ENCODE peak calls at places on chromosome X, in seven cellular contexts. One of them, this sample, is unnamed.

GRCh38 chrX:100883654-100884053 is 9.5 kb upstream of the NOX1 start:
- DNase-seq in activated T-cell treated with anti-CD3 and anti-CD28 coated beads for 1 hour: no peak
- DNase-seq in GM12864: peak; percentile 8
- DNase-seq in SK-N-SH: no peak
- DNase-seq in activated naive CD8-positive, alpha-beta T cell treated with anti-CD3 and anti-CD28 coated beads, Interleukin-2, amount 50 U/mL, for 24 hours: no peak
- DNase-seq in AG08396: no peak
- DNase-seq in mucosa of gallbladder: no peak
- DNase-seq in this sample: no peak

GRCh38 chrX:24498975-24499374 is 33.9 kb downstream of the PDK3 start:
- DNase-seq in AG08396: no peak
- DNase-seq in activated T-cell treated with anti-CD3 and anti-CD28 coated beads for 1 hour: no peak
- DNase-seq in SK-N-SH: peak; percentile 30
- DNase-seq in activated naive CD8-positive, alpha-beta T cell treated with anti-CD3 and anti-CD28 coated beads, Interleukin-2, amount 50 U/mL, for 24 hours: no peak
- DNase-seq in GM12864: no peak
- DNase-seq in mucosa of gallbladder: no peak
- DNase-seq in this sample: no peak

GRCh38 chrX:47232803-47233332 is at the start of gene USP11:
- DNase-seq in GM12864: peak; percentile 29
- DNase-seq in activated T-cell treated with anti-CD3 and anti-CD28 coated beads for 1 hour: peak; percentile 36
- DNase-seq in activated naive CD8-positive, alpha-beta T cell treated with anti-CD3 and anti-CD28 coated beads, Interleukin-2, amount 50 U/mL, for 24 hours: peak; percentile 52
- DNase-seq in AG08396: peak; percentile 45
- DNase-seq in mucosa of gallbladder: peak; percentile 43
- DNase-seq in SK-N-SH: peak; percentile 78
- DNase-seq in this sample: peak; percentile 58

GRCh38 chrX:111375747-111376146 is 36.2 kb downstream of the DCX start:
- DNase-seq in GM12864: no peak
- DNase-seq in AG08396: no peak
- DNase-seq in activated naive CD8-positive, alpha-beta T cell treated with anti-CD3 and anti-CD28 coated beads, Interleukin-2, amount 50 U/mL, for 24 hours: no peak
- DNase-seq in SK-N-SH: no peak
- DNase-seq in activated T-cell treated with anti-CD3 and anti-CD28 coated beads for 1 hour: no peak
- DNase-seq in mucosa of gallbladder: no peak
- DNase-seq in this sample: no peak

GRCh38 chrX:136251042-136251991 is at the start of gene MAP7D3:
- DNase-seq in GM12864: no peak
- DNase-seq in activated naive CD8-positive, alpha-beta T cell treated with anti-CD3 and anti-CD28 coated beads, Interleukin-2, amount 50 U/mL, for 24 hours: peak; percentile 61
- DNase-seq in SK-N-SH: peak; percentile 91
- DNase-seq in AG08396: peak; percentile 86
- DNase-seq in mucosa of gallbladder: peak; percentile 34
- DNase-seq in activated T-cell treated with anti-CD3 and anti-CD28 coated beads for 1 hour: peak; percentile 45
- DNase-seq in this sample: peak; percentile 61

GRCh38 chrX:154980330-154981115 is 42.0 kb downstream of the F8 start:
- DNase-seq in GM12864: peak; percentile 37
- DNase-seq in SK-N-SH: peak; percentile 66
- DNase-seq in AG08396: peak; percentile 45
- DNase-seq in activated naive CD8-positive, alpha-beta T cell treated with anti-CD3 and anti-CD28 coated beads, Interleukin-2, amount 50 U/mL, for 24 hours: peak; percentile 72
- DNase-seq in activated T-cell treated with anti-CD3 and anti-CD28 coated beads for 1 hour: peak; percentile 60
- DNase-seq in mucosa of gallbladder: peak; percentile 83
- DNase-seq in this sample: peak; percentile 69

GRCh38 chrX:40106677-40107290 is 9.0 kb upstream of the BCOR start:
- DNase-seq in AG08396: peak; percentile 15
- DNase-seq in SK-N-SH: peak; percentile 49
- DNase-seq in mucosa of gallbladder: no peak
- DNase-seq in activated naive CD8-positive, alpha-beta T cell treated with anti-CD3 and anti-CD28 coated beads, Interleukin-2, amount 50 U/mL, for 24 hours: no peak
- DNase-seq in GM12864: no peak
- DNase-seq in activated T-cell treated with anti-CD3 and anti-CD28 coated beads for 1 hour: no peak
- DNase-seq in this sample: no peak

GRCh38 chrX:111270339-111270738 is at the start of gene CAPN6:
- DNase-seq in AG08396: peak; percentile 6
- DNase-seq in activated naive CD8-positive, alpha-beta T cell treated with anti-CD3 and anti-CD28 coated beads, Interleukin-2, amount 50 U/mL, for 24 hours: no peak
- DNase-seq in activated T-cell treated with anti-CD3 and anti-CD28 coated beads for 1 hour: no peak
- DNase-seq in GM12864: no peak
- DNase-seq in SK-N-SH: no peak
- DNase-seq in mucosa of gallbladder: peak; percentile 15
- DNase-seq in this sample: peak; percentile 4

GRCh38 chrX:38891641-38892413 is 90.6 kb downstream of the MID1IP1 start:
- DNase-seq in SK-N-SH: no peak
- DNase-seq in AG08396: no peak
- DNase-seq in activated naive CD8-positive, alpha-beta T cell treated with anti-CD3 and anti-CD28 coated beads, Interleukin-2, amount 50 U/mL, for 24 hours: no peak
- DNase-seq in mucosa of gallbladder: no peak
- DNase-seq in activated T-cell treated with anti-CD3 and anti-CD28 coated beads for 1 hour: no peak
- DNase-seq in GM12864: no peak
- DNase-seq in this sample: peak; percentile 64

GRCh38 chrX:31679861-31680260 is 608.0 kb upstream of the FTHL17 start:
- DNase-seq in mucosa of gallbladder: no peak
- DNase-seq in AG08396: no peak
- DNase-seq in activated T-cell treated with anti-CD3 and anti-CD28 coated beads for 1 hour: no peak
- DNase-seq in GM12864: no peak
- DNase-seq in activated naive CD8-positive, alpha-beta T cell treated with anti-CD3 and anti-CD28 coated beads, Interleukin-2, amount 50 U/mL, for 24 hours: no peak
- DNase-seq in SK-N-SH: no peak
- DNase-seq in this sample: no peak

GRCh38 chrX:24928114-24928513 is 87.7 kb downstream of the ARX start:
- DNase-seq in GM12864: no peak
- DNase-seq in activated naive CD8-positive, alpha-beta T cell treated with anti-CD3 and anti-CD28 coated beads, Interleukin-2, amount 50 U/mL, for 24 hours: no peak
- DNase-seq in SK-N-SH: no peak
- DNase-seq in activated T-cell treated with anti-CD3 and anti-CD28 coated beads for 1 hour: no peak
- DNase-seq in mucosa of gallbladder: no peak
- DNase-seq in AG08396: no peak
- DNase-seq in this sample: no peak

GRCh38 chrX:41667631-41668030 is 21.1 kb upstream of the GPR34 start:
- DNase-seq in mucosa of gallbladder: no peak
- DNase-seq in GM12864: no peak
- DNase-seq in SK-N-SH: no peak
- DNase-seq in activated naive CD8-positive, alpha-beta T cell treated with anti-CD3 and anti-CD28 coated beads, Interleukin-2, amount 50 U/mL, for 24 hours: no peak
- DNase-seq in AG08396: no peak
- DNase-seq in activated T-cell treated with anti-CD3 and anti-CD28 coated beads for 1 hour: no peak
- DNase-seq in this sample: no peak

GRCh38 chrX:133415276-133416105 is at the start of gene GPC4:
- DNase-seq in SK-N-SH: peak; percentile 76
- DNase-seq in activated T-cell treated with anti-CD3 and anti-CD28 coated beads for 1 hour: no peak
- DNase-seq in AG08396: peak; percentile 79
- DNase-seq in activated naive CD8-positive, alpha-beta T cell treated with anti-CD3 and anti-CD28 coated beads, Interleukin-2, amount 50 U/mL, for 24 hours: peak; percentile 2
- DNase-seq in GM12864: no peak
- DNase-seq in mucosa of gallbladder: peak; percentile 67
- DNase-seq in this sample: no peak

GRCh38 chrX:47643926-47644325 is 6.4 kb downstream of the ELK1 start:
- DNase-seq in mucosa of gallbladder: no peak
- DNase-seq in AG08396: peak; percentile 59
- DNase-seq in SK-N-SH: no peak
- DNase-seq in activated T-cell treated with anti-CD3 and anti-CD28 coated beads for 1 hour: no peak
- DNase-seq in activated naive CD8-positive, alpha-beta T cell treated with anti-CD3 and anti-CD28 coated beads, Interleukin-2, amount 50 U/mL, for 24 hours: no peak
- DNase-seq in GM12864: no peak
- DNase-seq in this sample: no peak

GRCh38 chrX:18701621-18702361 is 5.7 kb upstream of the PPEF1 start:
- DNase-seq in SK-N-SH: no peak
- DNase-seq in AG08396: no peak
- DNase-seq in activated T-cell treated with anti-CD3 and anti-CD28 coated beads for 1 hour: no peak
- DNase-seq in mucosa of gallbladder: peak; percentile 41
- DNase-seq in activated naive CD8-positive, alpha-beta T cell treated with anti-CD3 and anti-CD28 coated beads, Interleukin-2, amount 50 U/mL, for 24 hours: no peak
- DNase-seq in GM12864: no peak
- DNase-seq in this sample: no peak

GRCh38 chrX:129726307-129727111 is 12.3 kb upstream of the XPNPEP2 start:
- DNase-seq in AG08396: peak; percentile 68
- DNase-seq in SK-N-SH: peak; percentile 51
- DNase-seq in activated T-cell treated with anti-CD3 and anti-CD28 coated beads for 1 hour: peak; percentile 19
- DNase-seq in activated naive CD8-positive, alpha-beta T cell treated with anti-CD3 and anti-CD28 coated beads, Interleukin-2, amount 50 U/mL, for 24 hours: peak; percentile 39
- DNase-seq in mucosa of gallbladder: peak; percentile 46
- DNase-seq in GM12864: no peak
- DNase-seq in this sample: peak; percentile 53

GRCh38 chrX:74248889-74249288 is 55.1 kb upstream of the ZCCHC13 start:
- DNase-seq in activated naive CD8-positive, alpha-beta T cell treated with anti-CD3 and anti-CD28 coated beads, Interleukin-2, amount 50 U/mL, for 24 hours: no peak
- DNase-seq in GM12864: no peak
- DNase-seq in AG08396: no peak
- DNase-seq in mucosa of gallbladder: no peak
- DNase-seq in activated T-cell treated with anti-CD3 and anti-CD28 coated beads for 1 hour: no peak
- DNase-seq in SK-N-SH: no peak
- DNase-seq in this sample: no peak

GRCh38 chrX:101040197-101040596 is 11.7 kb downstream of the TRMT2B start:
- DNase-seq in activated T-cell treated with anti-CD3 and anti-CD28 coated beads for 1 hour: no peak
- DNase-seq in mucosa of gallbladder: no peak
- DNase-seq in GM12864: no peak
- DNase-seq in activated naive CD8-positive, alpha-beta T cell treated with anti-CD3 and anti-CD28 coated beads, Interleukin-2, amount 50 U/mL, for 24 hours: no peak
- DNase-seq in SK-N-SH: no peak
- DNase-seq in AG08396: no peak
- DNase-seq in this sample: peak; percentile 2

GRCh38 chrX:153626863-153627674 is 19.9 kb upstream of the DUSP9 start:
- DNase-seq in mucosa of gallbladder: no peak
- DNase-seq in activated naive CD8-positive, alpha-beta T cell treated with anti-CD3 and anti-CD28 coated beads, Interleukin-2, amount 50 U/mL, for 24 hours: no peak
- DNase-seq in SK-N-SH: no peak
- DNase-seq in AG08396: no peak
- DNase-seq in activated T-cell treated with anti-CD3 and anti-CD28 coated beads for 1 hour: no peak
- DNase-seq in GM12864: no peak
- DNase-seq in this sample: no peak

GRCh38 chrX:38798956-38799355 is 2.3 kb upstream of the MID1IP1 start:
- DNase-seq in SK-N-SH: no peak
- DNase-seq in activated naive CD8-positive, alpha-beta T cell treated with anti-CD3 and anti-CD28 coated beads, Interleukin-2, amount 50 U/mL, for 24 hours: no peak
- DNase-seq in activated T-cell treated with anti-CD3 and anti-CD28 coated beads for 1 hour: no peak
- DNase-seq in mucosa of gallbladder: no peak
- DNase-seq in AG08396: no peak
- DNase-seq in GM12864: no peak
- DNase-seq in this sample: peak; percentile 73

GRCh38 chrX:103756736-103757135 is 19.9 kb upstream of the PLP1 start:
- DNase-seq in AG08396: no peak
- DNase-seq in GM12864: no peak
- DNase-seq in activated T-cell treated with anti-CD3 and anti-CD28 coated beads for 1 hour: no peak
- DNase-seq in mucosa of gallbladder: no peak
- DNase-seq in activated naive CD8-positive, alpha-beta T cell treated with anti-CD3 and anti-CD28 coated beads, Interleukin-2, amount 50 U/mL, for 24 hours: no peak
- DNase-seq in SK-N-SH: no peak
- DNase-seq in this sample: no peak

GRCh38 chrX:106467422-106467821 is 144.4 kb upstream of the RADX start:
- DNase-seq in GM12864: no peak
- DNase-seq in activated naive CD8-positive, alpha-beta T cell treated with anti-CD3 and anti-CD28 coated beads, Interleukin-2, amount 50 U/mL, for 24 hours: no peak
- DNase-seq in activated T-cell treated with anti-CD3 and anti-CD28 coated beads for 1 hour: no peak
- DNase-seq in AG08396: no peak
- DNase-seq in mucosa of gallbladder: no peak
- DNase-seq in SK-N-SH: no peak
- DNase-seq in this sample: no peak

GRCh38 chrX:119501511-119502148 is 33.4 kb downstream of the SLC25A5 start:
- DNase-seq in GM12864: no peak
- DNase-seq in activated T-cell treated with anti-CD3 and anti-CD28 coated beads for 1 hour: no peak
- DNase-seq in SK-N-SH: no peak
- DNase-seq in AG08396: no peak
- DNase-seq in activated naive CD8-positive, alpha-beta T cell treated with anti-CD3 and anti-CD28 coated beads, Interleukin-2, amount 50 U/mL, for 24 hours: no peak
- DNase-seq in mucosa of gallbladder: no peak
- DNase-seq in this sample: no peak

GRCh38 chrX:1851527-1851926 is 236.7 kb downstream of the ASMT start:
- DNase-seq in mucosa of gallbladder: no peak
- DNase-seq in activated T-cell treated with anti-CD3 and anti-CD28 coated beads for 1 hour: no peak
- DNase-seq in activated naive CD8-positive, alpha-beta T cell treated with anti-CD3 and anti-CD28 coated beads, Interleukin-2, amount 50 U/mL, for 24 hours: no peak
- DNase-seq in GM12864: no peak
- DNase-seq in SK-N-SH: no peak
- DNase-seq in AG08396: no peak
- DNase-seq in this sample: no peak

GRCh38 chrX:114611018-114611619 is 27.2 kb downstream of the HTR2C start:
- DNase-seq in activated T-cell treated with anti-CD3 and anti-CD28 coated beads for 1 hour: no peak
- DNase-seq in mucosa of gallbladder: peak; percentile 15
- DNase-seq in GM12864: peak; percentile 1
- DNase-seq in activated naive CD8-positive, alpha-beta T cell treated with anti-CD3 and anti-CD28 coated beads, Interleukin-2, amount 50 U/mL, for 24 hours: peak; percentile 3
- DNase-seq in AG08396: peak; percentile 20
- DNase-seq in SK-N-SH: peak; percentile 46
- DNase-seq in this sample: peak; percentile 13

GRCh38 chrX:107483976-107484726 is 34.7 kb downstream of the FRMPD3 start:
- DNase-seq in SK-N-SH: peak; percentile 39
- DNase-seq in GM12864: no peak
- DNase-seq in AG08396: no peak
- DNase-seq in activated naive CD8-positive, alpha-beta T cell treated with anti-CD3 and anti-CD28 coated beads, Interleukin-2, amount 50 U/mL, for 24 hours: no peak
- DNase-seq in activated T-cell treated with anti-CD3 and anti-CD28 coated beads for 1 hour: no peak
- DNase-seq in mucosa of gallbladder: no peak
- DNase-seq in this sample: peak; percentile 2

GRCh38 chrX:40105016-40105790 is 7.4 kb upstream of the BCOR start:
- DNase-seq in activated naive CD8-positive, alpha-beta T cell treated with anti-CD3 and anti-CD28 coated beads, Interleukin-2, amount 50 U/mL, for 24 hours: peak; percentile 37
- DNase-seq in SK-N-SH: peak; percentile 64
- DNase-seq in AG08396: peak; percentile 48
- DNase-seq in mucosa of gallbladder: peak; percentile 14
- DNase-seq in GM12864: no peak
- DNase-seq in activated T-cell treated with anti-CD3 and anti-CD28 coated beads for 1 hour: no peak
- DNase-seq in this sample: peak; percentile 44

GRCh38 chrX:153510383-153510782 is 7.1 kb upstream of the ATP2B3 start:
- DNase-seq in GM12864: no peak
- DNase-seq in AG08396: no peak
- DNase-seq in SK-N-SH: no peak
- DNase-seq in activated naive CD8-positive, alpha-beta T cell treated with anti-CD3 and anti-CD28 coated beads, Interleukin-2, amount 50 U/mL, for 24 hours: no peak
- DNase-seq in mucosa of gallbladder: no peak
- DNase-seq in activated T-cell treated with anti-CD3 and anti-CD28 coated beads for 1 hour: no peak
- DNase-seq in this sample: no peak

GRCh38 chrX:14027511-14028019 is 2.1 kb downstream of the GEMIN8 start:
- DNase-seq in activated T-cell treated with anti-CD3 and anti-CD28 coated beads for 1 hour: no peak
- DNase-seq in AG08396: peak; percentile 42
- DNase-seq in GM12864: peak; percentile 46
- DNase-seq in mucosa of gallbladder: no peak
- DNase-seq in activated naive CD8-positive, alpha-beta T cell treated with anti-CD3 and anti-CD28 coated beads, Interleukin-2, amount 50 U/mL, for 24 hours: no peak
- DNase-seq in SK-N-SH: no peak
- DNase-seq in this sample: peak; percentile 59

GRCh38 chrX:153727108-153727931 is 2.7 kb downstream of the ABCD1 start:
- DNase-seq in mucosa of gallbladder: peak; percentile 64
- DNase-seq in SK-N-SH: no peak
- DNase-seq in activated naive CD8-positive, alpha-beta T cell treated with anti-CD3 and anti-CD28 coated beads, Interleukin-2, amount 50 U/mL, for 24 hours: no peak
- DNase-seq in activated T-cell treated with anti-CD3 and anti-CD28 coated beads for 1 hour: no peak
- DNase-seq in AG08396: peak; percentile 39
- DNase-seq in GM12864: no peak
- DNase-seq in this sample: peak; percentile 25

GRCh38 chrX:132025085-132025484 is 2.0 kb downstream of the STK26 start:
- DNase-seq in activated T-cell treated with anti-CD3 and anti-CD28 coated beads for 1 hour: no peak
- DNase-seq in GM12864: no peak
- DNase-seq in SK-N-SH: no peak
- DNase-seq in activated naive CD8-positive, alpha-beta T cell treated with anti-CD3 and anti-CD28 coated beads, Interleukin-2, amount 50 U/mL, for 24 hours: peak; percentile 16
- DNase-seq in mucosa of gallbladder: no peak
- DNase-seq in AG08396: no peak
- DNase-seq in this sample: no peak

GRCh38 chrX:14489437-14489836 is 39.9 kb upstream of the GLRA2 start:
- DNase-seq in GM12864: no peak
- DNase-seq in SK-N-SH: no peak
- DNase-seq in mucosa of gallbladder: no peak
- DNase-seq in activated T-cell treated with anti-CD3 and anti-CD28 coated beads for 1 hour: no peak
- DNase-seq in AG08396: no peak
- DNase-seq in activated naive CD8-positive, alpha-beta T cell treated with anti-CD3 and anti-CD28 coated beads, Interleukin-2, amount 50 U/mL, for 24 hours: no peak
- DNase-seq in this sample: no peak

GRCh38 chrX:22800806-22801205 is 199.0 kb upstream of the DDX53 start:
- DNase-seq in GM12864: no peak
- DNase-seq in activated naive CD8-positive, alpha-beta T cell treated with anti-CD3 and anti-CD28 coated beads, Interleukin-2, amount 50 U/mL, for 24 hours: no peak
- DNase-seq in mucosa of gallbladder: no peak
- DNase-seq in SK-N-SH: no peak
- DNase-seq in AG08396: no peak
- DNase-seq in activated T-cell treated with anti-CD3 and anti-CD28 coated beads for 1 hour: no peak
- DNase-seq in this sample: peak; percentile 66

GRCh38 chrX:101685923-101686322 is 26.3 kb upstream of the ARMCX2 start:
- DNase-seq in activated naive CD8-positive, alpha-beta T cell treated with anti-CD3 and anti-CD28 coated beads, Interleukin-2, amount 50 U/mL, for 24 hours: no peak
- DNase-seq in AG08396: no peak
- DNase-seq in mucosa of gallbladder: no peak
- DNase-seq in activated T-cell treated with anti-CD3 and anti-CD28 coated beads for 1 hour: no peak
- DNase-seq in SK-N-SH: no peak
- DNase-seq in GM12864: no peak
- DNase-seq in this sample: no peak

This sample was measured in EL.